ENCODE peak calls at places on chromosomes 4 and X, in four cellular contexts. One of them, this sample, is unnamed. For H3K4me1, the result is how much of the 10 kb centered on the place peaks cover.

GRCh38 chr4:140157341-140157740 is 3.4 kb upstream of the MAML3 start:
- DNase-seq in transverse colon: no peak
- DNase-seq in prostate gland: no peak
- DNase-seq in endothelial cell of umbilical vein: no peak
- DNase-seq in this sample: no peak

GRCh38 chr4:76208005-76208765 is 5.4 kb downstream of the SCARB2 start:
- DNase-seq in prostate gland: peak
- DNase-seq in endothelial cell of umbilical vein: peak
- DNase-seq in transverse colon: peak
- DNase-seq in this sample: peak

GRCh38 chr4:174213734-174214101 is 69.7 kb downstream of the FBXO8 start:
- DNase-seq in prostate gland: no peak
- DNase-seq in transverse colon: no peak
- DNase-seq in endothelial cell of umbilical vein: no peak
- DNase-seq in this sample: no peak

GRCh38 chr4:153988446-153988845 is 199.6 kb upstream of the SFRP2 start:
- DNase-seq in transverse colon: no peak
- DNase-seq in endothelial cell of umbilical vein: no peak
- DNase-seq in prostate gland: no peak
- DNase-seq in this sample: no peak

GRCh38 chr4:3363411-3364141 is 70.8 kb downstream of the RGS12 start:
- DNase-seq in prostate gland: no peak
- DNase-seq in endothelial cell of umbilical vein: no peak
- DNase-seq in transverse colon: no peak
- DNase-seq in this sample: no peak

GRCh38 chr4:88900432-88900831 is 156.6 kb downstream of the FAM13A start:
- DNase-seq in prostate gland: no peak
- DNase-seq in transverse colon: no peak
- DNase-seq in endothelial cell of umbilical vein: no peak
- DNase-seq in this sample: no peak

GRCh38 chr4:182179105-182179504 is 64.1 kb upstream of the TENM3 start:
- DNase-seq in endothelial cell of umbilical vein: no peak
- DNase-seq in transverse colon: no peak
- DNase-seq in prostate gland: no peak
- DNase-seq in this sample: no peak

GRCh38 chrX:124737771-124738170 is 391.4 kb downstream of the SH2D1A start:
- DNase-seq in endothelial cell of umbilical vein: no peak
- DNase-seq in transverse colon: no peak
- DNase-seq in prostate gland: no peak
- DNase-seq in this sample: no peak

GRCh38 chr4:168124008-168124641 is 31.8 kb downstream of the ANXA10 start:
- DNase-seq in prostate gland: no peak
- DNase-seq in transverse colon: no peak
- DNase-seq in endothelial cell of umbilical vein: peak
- DNase-seq in this sample: no peak

GRCh38 chr4:83751336-83751949 is 215.5 kb downstream of the GPAT3 start:
- DNase-seq in endothelial cell of umbilical vein: no peak
- DNase-seq in transverse colon: no peak
- DNase-seq in prostate gland: no peak
- DNase-seq in this sample: no peak

GRCh38 chrX:47514553-47515235 is 31.7 kb upstream of the ZNF41 start:
- DNase-seq in endothelial cell of umbilical vein: no peak
- DNase-seq in transverse colon: no peak
- DNase-seq in prostate gland: no peak
- DNase-seq in this sample: no peak

GRCh38 chr4:183190900-183191527 is 92.0 kb downstream of the WWC2 start:
- DNase-seq in endothelial cell of umbilical vein: no peak
- DNase-seq in prostate gland: no peak
- DNase-seq in transverse colon: no peak
- DNase-seq in this sample: no peak

GRCh38 chrX:68929332-68930150 is 100.7 kb downstream of the EFNB1 start:
- DNase-seq in endothelial cell of umbilical vein: peak
- DNase-seq in transverse colon: no peak
- DNase-seq in prostate gland: peak
- DNase-seq in this sample: peak

GRCh38 chr4:73620115-73620792 is at the start of gene RASSF6:
- DNase-seq in endothelial cell of umbilical vein: no peak
- DNase-seq in prostate gland: peak
- DNase-seq in transverse colon: peak
- DNase-seq in this sample: peak

GRCh38 chr4:145937990-145938611 is 522 bp downstream of the ZNF827 start:
- DNase-seq in transverse colon: peak
- DNase-seq in endothelial cell of umbilical vein: peak
- DNase-seq in prostate gland: peak
- DNase-seq in this sample: no peak

GRCh38 chr4:147773261-147774184 is 41.6 kb downstream of the ARHGAP10 start:
- DNase-seq in endothelial cell of umbilical vein: peak
- DNase-seq in prostate gland: no peak
- DNase-seq in transverse colon: no peak
- DNase-seq in this sample: no peak

GRCh38 chr4:185738038-185738552 is 73.9 kb downstream of the SORBS2 start:
- DNase-seq in endothelial cell of umbilical vein: peak
- DNase-seq in transverse colon: no peak
- DNase-seq in prostate gland: no peak
- DNase-seq in this sample: no peak

GRCh38 chr4:68906238-68907137 is 45.1 kb downstream of the UGT2A3 start:
- DNase-seq in prostate gland: peak
- DNase-seq in endothelial cell of umbilical vein: no peak
- DNase-seq in transverse colon: no peak
- DNase-seq in this sample: no peak

GRCh38 chr4:74660866-74661265 is 133.5 kb downstream of the BTC start:
- DNase-seq in prostate gland: no peak
- DNase-seq in endothelial cell of umbilical vein: no peak
- DNase-seq in transverse colon: no peak
- DNase-seq in this sample: no peak

GRCh38 chr4:176376032-176376614 is 56.4 kb downstream of the SPCS3 start:
- DNase-seq in prostate gland: no peak
- DNase-seq in transverse colon: no peak
- DNase-seq in endothelial cell of umbilical vein: peak
- DNase-seq in this sample: no peak

GRCh38 chr4:66489370-66489769 is 819.1 kb upstream of the EPHA5 start:
- DNase-seq in transverse colon: no peak
- DNase-seq in prostate gland: no peak
- DNase-seq in endothelial cell of umbilical vein: no peak
- DNase-seq in this sample: no peak

GRCh38 chr4:61837395-61837794 is 637.3 kb downstream of the ADGRL3 start:
- DNase-seq in prostate gland: no peak
- DNase-seq in endothelial cell of umbilical vein: no peak
- DNase-seq in transverse colon: no peak
- DNase-seq in this sample: no peak

GRCh38 chr4:154208424-154208823 is 283.2 kb downstream of the DCHS2 start:
- DNase-seq in transverse colon: no peak
- DNase-seq in endothelial cell of umbilical vein: no peak
- DNase-seq in prostate gland: no peak
- DNase-seq in this sample: no peak

GRCh38 chrX:38341442-38341841 is 11.0 kb upstream of the OTC start:
- DNase-seq in prostate gland: no peak
- DNase-seq in endothelial cell of umbilical vein: no peak
- DNase-seq in transverse colon: no peak
- DNase-seq in this sample: no peak

DNA sequence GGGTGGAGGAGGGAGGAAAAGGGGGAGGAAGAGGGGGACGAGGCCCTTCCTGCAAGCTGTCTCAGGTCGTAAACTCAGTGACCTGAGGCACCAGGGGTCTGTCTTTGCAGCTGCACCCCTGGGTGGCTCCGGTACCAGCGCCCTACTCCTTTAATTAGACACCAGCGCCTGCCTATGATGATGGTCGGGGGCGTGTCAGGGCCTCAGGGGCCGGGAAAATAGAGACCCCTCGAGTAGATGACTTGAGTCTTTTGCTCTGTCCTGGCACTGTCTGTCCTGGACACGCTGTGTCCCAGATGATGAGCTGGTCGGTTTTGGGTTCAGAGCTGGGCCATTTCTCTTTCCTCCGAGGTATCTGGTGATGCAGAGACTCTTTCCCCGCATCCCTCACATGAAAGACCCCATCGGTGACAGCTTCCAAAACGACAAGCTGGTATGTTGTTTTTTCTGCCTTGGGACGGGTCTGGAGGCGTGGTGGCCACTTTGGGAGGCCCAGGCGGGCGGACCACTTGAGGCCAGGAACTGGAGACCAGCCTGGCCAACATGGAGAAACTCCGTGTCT is 11.2 kb downstream of the SLC25A6 start:
- DNase-seq in endothelial cell of umbilical vein: no peak
- DNase-seq in prostate gland: no peak
- DNase-seq in transverse colon: no peak
- DNase-seq in this sample: peak
- TF ChIP-seq POLR2AphosphoS5 in endothelial cell of umbilical vein: peak
- TF ChIP-seq POLR2AphosphoS5 in prostate gland: no peak
- TF ChIP-seq POLR2AphosphoS5 in transverse colon: peak
- TF ChIP-seq POLR2AphosphoS5 in this sample: no peak

DNA sequence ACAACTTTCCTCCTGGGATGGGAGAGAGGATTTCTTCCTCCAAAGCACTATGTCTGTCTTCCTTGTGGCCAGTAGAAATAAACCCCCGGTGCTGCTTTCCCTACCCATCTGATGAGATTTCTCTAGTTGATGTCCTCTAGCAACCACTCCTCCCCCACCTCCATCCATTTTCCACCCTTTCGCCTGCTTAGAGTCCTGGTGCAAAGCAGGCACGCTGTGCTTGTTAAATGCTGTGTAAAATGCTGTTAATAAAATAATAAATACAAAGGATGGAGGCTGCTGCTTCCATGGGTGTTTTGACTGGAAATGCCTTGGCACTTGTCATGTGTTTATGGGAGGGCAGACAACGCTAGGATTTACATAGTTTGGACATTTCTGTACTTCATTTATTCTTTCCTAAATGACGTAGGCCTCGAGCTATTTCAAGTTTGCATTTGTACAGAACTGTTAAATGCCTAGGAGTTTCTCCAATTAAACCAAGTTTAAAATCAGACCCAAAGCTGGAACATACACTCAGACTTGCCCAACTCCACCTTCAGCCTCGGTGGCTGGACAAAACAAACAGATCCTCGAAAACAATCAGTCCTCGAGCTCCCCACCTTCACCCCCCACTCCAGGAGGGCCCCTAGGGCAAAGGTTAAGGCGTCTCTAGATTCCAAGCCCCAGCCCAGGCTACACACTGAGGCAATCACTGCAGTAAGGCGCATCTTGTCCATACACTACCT is 10.0 kb downstream of the BCOR start:
- DNase-seq in endothelial cell of umbilical vein: no peak
- DNase-seq in transverse colon: no peak
- DNase-seq in prostate gland: no peak
- DNase-seq in this sample: no peak
- H3K4me1 ChIP-seq in endothelial cell of umbilical vein: under half
- H3K4me1 ChIP-seq in transverse colon: half or more
- H3K4me1 ChIP-seq in prostate gland: under half
- H3K4me1 ChIP-seq in this sample: half or more

GRCh38 chr4:41256131-41256739 is 493 bp upstream of the UCHL1 start:
- DNase-seq in transverse colon: no peak
- DNase-seq in prostate gland: no peak
- DNase-seq in endothelial cell of umbilical vein: no peak
- DNase-seq in this sample: no peak

GRCh38 chr4:41256740-41257256 is at the start of gene UCHL1:
- DNase-seq in transverse colon: peak
- DNase-seq in prostate gland: no peak
- DNase-seq in endothelial cell of umbilical vein: peak
- DNase-seq in this sample: peak

GRCh38 chr4:41258783-41259182 is 2.1 kb downstream of the UCHL1 start:
- DNase-seq in endothelial cell of umbilical vein: peak
- DNase-seq in transverse colon: no peak
- DNase-seq in prostate gland: peak
- DNase-seq in this sample: no peak

GRCh38 chr4:41257257-41257900 is 651 bp downstream of the UCHL1 start:
- DNase-seq in prostate gland: no peak
- DNase-seq in transverse colon: peak
- DNase-seq in endothelial cell of umbilical vein: peak
- DNase-seq in this sample: peak

GRCh38 chr4:41257901-41258300 is 1.2 kb downstream of the UCHL1 start:
- DNase-seq in transverse colon: no peak
- DNase-seq in endothelial cell of umbilical vein: peak
- DNase-seq in prostate gland: no peak
- DNase-seq in this sample: no peak
- TF ChIP-seq POLR2AphosphoS5 in transverse colon: no peak
- TF ChIP-seq POLR2AphosphoS5 in endothelial cell of umbilical vein: no peak
- TF ChIP-seq POLR2AphosphoS5 in prostate gland: no peak
- TF ChIP-seq POLR2AphosphoS5 in this sample: no peak

GRCh38 chrX:72123471-72124185 is 8.1 kb downstream of the RTL5 start:
- DNase-seq in transverse colon: no peak
- DNase-seq in prostate gland: no peak
- DNase-seq in endothelial cell of umbilical vein: peak
- DNase-seq in this sample: no peak

GRCh38 chrX:72125331-72126047 is 6.2 kb downstream of the RTL5 start:
- DNase-seq in endothelial cell of umbilical vein: peak
- DNase-seq in transverse colon: no peak
- DNase-seq in prostate gland: no peak
- DNase-seq in this sample: no peak

GRCh38 chrX:72126048-72126415 is 5.7 kb downstream of the RTL5 start:
- DNase-seq in endothelial cell of umbilical vein: peak
- DNase-seq in prostate gland: no peak
- DNase-seq in transverse colon: no peak
- DNase-seq in this sample: no peak

GRCh38 chrX:72122621-72123275 is 9.0 kb downstream of the RTL5 start:
- DNase-seq in transverse colon: no peak
- DNase-seq in endothelial cell of umbilical vein: no peak
- DNase-seq in prostate gland: no peak
- DNase-seq in this sample: no peak

DNA sequence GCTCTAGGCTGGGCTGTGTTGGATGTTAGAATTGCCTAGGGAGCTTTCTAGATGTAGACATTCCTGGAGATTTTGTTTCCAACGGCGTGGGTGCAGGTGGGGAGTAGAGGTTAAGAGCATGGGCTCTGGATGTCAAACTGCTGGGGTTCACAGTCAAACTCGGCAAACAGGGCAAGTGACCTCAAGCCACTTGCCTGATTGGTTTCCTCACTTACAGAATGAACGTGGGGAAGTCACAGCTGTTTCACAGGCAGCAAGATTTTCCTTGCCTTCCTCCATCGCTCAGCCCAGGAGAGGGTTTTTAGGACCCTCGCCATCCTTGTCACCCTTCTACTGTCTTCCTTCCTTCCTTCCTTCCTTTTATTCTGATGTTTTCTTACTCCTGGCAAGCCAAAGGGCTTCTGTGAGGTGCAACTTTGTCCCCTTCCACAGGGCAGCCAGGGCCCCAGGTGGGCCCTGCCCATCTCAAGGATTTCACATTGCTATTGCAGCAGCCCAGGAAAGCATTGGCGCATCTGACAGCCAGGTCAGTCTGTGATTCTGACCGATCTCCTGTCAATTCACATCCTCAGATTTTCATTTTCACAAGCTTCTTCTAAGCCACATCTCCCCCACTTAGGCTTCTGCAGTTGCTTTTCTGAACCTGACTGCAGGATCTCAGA is 7.0 kb downstream of the RTL5 start:
- DNase-seq in transverse colon: no peak
- DNase-seq in endothelial cell of umbilical vein: no peak
- DNase-seq in prostate gland: no peak
- DNase-seq in this sample: no peak
- H3K4me1 ChIP-seq in transverse colon: under half
- H3K4me1 ChIP-seq in endothelial cell of umbilical vein: half or more
- H3K4me1 ChIP-seq in prostate gland: under half
- H3K4me1 ChIP-seq in this sample: under half

This sample was measured in stomach.